ENCODE peak calls at places on chromosomes 16 and 17, in eight cellular contexts. J is omental fat pad; A is activated CD4-positive, alpha-beta T cell treated with anti-CD3 and anti-CD28 coated beads, Interleukin-2, amount 50 U/mL, for 1 hour; B is left ventricle myocardium superior; K is gastrocnemius medialis; C is KG1; L is cardiac fibroblast; M is activated T-cell treated with anti-CD3 and anti-CD28 coated beads for 24 hours. Y is an unnamed sample.

GRCh38 chr16:88384222-88385111 is 1.7 kb downstream of the ZNF469 start:
- DNase-seq in J (no peak), A (no peak), B (peak; percentile 16), K (no peak), C (no peak), L (no peak), M (no peak), Y (no peak)

GRCh38 chr17:44766409-44767038 is 7.7 kb downstream of the ADAM11 start:
- DNase-seq in J (no peak), A (no peak), B (no peak), K (no peak), C (no peak), L (no peak), M (no peak), Y (no peak)

GRCh38 chr17:31085563-31085962 is 9.2 kb upstream of the NF1 start:
- DNase-seq in J (no peak), A (no peak), B (no peak), K (no peak), C (no peak), L (peak; percentile 81), M (no peak), Y (no peak)

GRCh38 chr16:68972008-68972407 is 128.7 kb downstream of the TANGO6 start:
- DNase-seq in J (no peak), A (no peak), B (no peak), K (no peak), C (no peak), L (no peak), M (no peak), Y (no peak)

GRCh38 chr16:6016530-6017184 is 919.1 kb upstream of the EEF2KMT start:
- DNase-seq in J (no peak), A (no peak), B (no peak), K (no peak), C (no peak), L (no peak), M (no peak), Y (no peak)

GRCh38 chr17:56798916-56799315 is 34.8 kb downstream of the C17orf67 start:
- DNase-seq in J (no peak), A (no peak), B (no peak), K (no peak), C (no peak), L (peak; percentile 20), M (no peak), Y (no peak)

GRCh38 chr16:48641770-48642169 is 31.8 kb upstream of the N4BP1 start:
- DNase-seq in J (no peak), A (no peak), B (no peak), K (no peak), C (no peak), L (no peak), M (no peak), Y (no peak)

GRCh38 chr17:78779848-78780247 is 2.2 kb downstream of the CYTH1 start:
- DNase-seq in J (no peak), A (peak; percentile 59), B (no peak), K (no peak), C (no peak), L (no peak), M (peak; percentile 51), Y (peak; percentile 38)

GRCh38 chr16:48433116-48433848 is 48.1 kb upstream of the SIAH1 start:
- DNase-seq in J (no peak), A (no peak), B (no peak), K (no peak), C (no peak), L (no peak), M (no peak), Y (no peak)

GRCh38 chr16:641326-642188 is at the start of gene MCRIP2:
- DNase-seq in J (peak; percentile 52), A (peak; percentile 47), B (peak; percentile 96), K (peak; percentile 76), C (peak; percentile 42), L (peak; percentile 85), M (peak; percentile 69), Y (peak; percentile 78)

GRCh38 chr16:84738255-84739038 is 38.6 kb downstream of the USP10 start:
- DNase-seq in J (peak; percentile 85), A (peak; percentile 72), B (peak; percentile 77), K (peak; percentile 49), C (peak; percentile 66), L (peak; percentile 83), M (peak; percentile 62), Y (peak; percentile 55)

GRCh38 chr16:50673496-50674275 is 7.4 kb downstream of the SNX20 start:
- DNase-seq in J (no peak), A (no peak), B (no peak), K (no peak), C (no peak), L (no peak), M (no peak), Y (no peak)

GRCh38 chr17:76088041-76088867 is 9.3 kb downstream of the ZACN start:
- DNase-seq in J (no peak), A (no peak), B (no peak), K (no peak), C (no peak), L (no peak), M (no peak), Y (no peak)

GRCh38 chr17:28552201-28552999 is at the start of gene UNC119:
- DNase-seq in J (peak; percentile 38), A (peak; percentile 74), B (peak; percentile 91), K (peak; percentile 33), C (peak; percentile 40), L (peak; percentile 72), M (peak; percentile 71), Y (peak; percentile 67)

GRCh38 chr17:7146115-7146514 is 31.5 kb upstream of the ASGR2 start:
- DNase-seq in J (no peak), A (no peak), B (no peak), K (no peak), C (no peak), L (no peak), M (no peak), Y (no peak)

GRCh38 chr17:27888072-27888471 is 5.1 kb downstream of the LYRM9 start:
- DNase-seq in J (no peak), A (no peak), B (no peak), K (no peak), C (no peak), L (no peak), M (no peak), Y (no peak)

GRCh38 chr16:7313170-7313569 is 19.5 kb upstream of the RBFOX1 start:
- DNase-seq in J (no peak), A (no peak), B (no peak), K (no peak), C (no peak), L (no peak), M (no peak), Y (no peak)

GRCh38 chr16:2163211-2163881 is 7.8 kb downstream of the TRAF7 start:
- DNase-seq in J (no peak), A (no peak), B (no peak), K (no peak), C (no peak), L (no peak), M (no peak), Y (no peak)

GRCh38 chr17:82400830-82401229 is 17.3 kb upstream of the HEXD start:
- DNase-seq in J (no peak), A (peak; percentile 42), B (peak; percentile 63), K (no peak), C (peak; percentile 73), L (no peak), M (peak; percentile 43), Y (peak; percentile 43)

GRCh38 chr17:44898768-44899073 is 524 bp downstream of the EFTUD2 start:
- DNase-seq in J (no peak), A (no peak), B (no peak), K (no peak), C (peak; percentile 77), L (peak; percentile 40), M (no peak), Y (no peak)

GRCh38 chr16:87828071-87828971 is 41.0 kb downstream of the SLC7A5 start:
- DNase-seq in J (no peak), A (no peak), B (no peak), K (no peak), C (no peak), L (no peak), M (peak; percentile 26), Y (no peak)

GRCh38 chr17:40157972-40158371 is 17.6 kb downstream of the CASC3 start:
- DNase-seq in J (no peak), A (no peak), B (no peak), K (no peak), C (no peak), L (no peak), M (no peak), Y (no peak)

GRCh38 chr17:42436401-42436800 is 13.3 kb upstream of the CAVIN1 start:
- DNase-seq in J (no peak), A (no peak), B (no peak), K (no peak), C (no peak), L (peak; percentile 98), M (no peak), Y (no peak)

GRCh38 chr16:3470723-3471122 is 24.6 kb downstream of the C16orf90 start:
- DNase-seq in J (no peak), A (no peak), B (no peak), K (no peak), C (no peak), L (no peak), M (no peak), Y (no peak)

GRCh38 chr17:38415250-38416194 is 12.7 kb upstream of the ARHGAP23 start:
- DNase-seq in J (no peak), A (no peak), B (no peak), K (no peak), C (no peak), L (peak; percentile 56), M (no peak), Y (no peak)

GRCh38 chr16:74627506-74628220 is 20.7 kb upstream of the GLG1 start:
- DNase-seq in J (no peak), A (no peak), B (no peak), K (no peak), C (no peak), L (no peak), M (no peak), Y (no peak)

GRCh38 chr17:50721194-50722010 is 2.0 kb downstream of the LUC7L3 start:
- DNase-seq in J (no peak), A (no peak), B (no peak), K (no peak), C (no peak), L (no peak), M (no peak), Y (no peak)

GRCh38 chr16:84672276-84673202 is 24.2 kb downstream of the KLHL36 start:
- DNase-seq in J (peak; percentile 65), A (peak; percentile 85), B (peak; percentile 87), K (peak; percentile 40), C (peak; percentile 48), L (peak; percentile 73), M (peak; percentile 72), Y (peak; percentile 55)

GRCh38 chr17:74010903-74011302 is 192.6 kb upstream of the RPL38 start:
- DNase-seq in J (no peak), A (no peak), B (no peak), K (no peak), C (no peak), L (no peak), M (no peak), Y (no peak)

GRCh38 chr16:87945351-87946042 is 5.7 kb upstream of the BANP start:
- DNase-seq in J (no peak), A (no peak), B (peak; percentile 82), K (no peak), C (no peak), L (peak; percentile 77), M (no peak), Y (peak; percentile 49)

GRCh38 chr17:16040710-16041251 is 41.2 kb downstream of the TTC19 start:
- DNase-seq in J (no peak), A (no peak), B (no peak), K (no peak), C (no peak), L (peak; percentile 80), M (no peak), Y (no peak)

GRCh38 chr16:3965306-3965705 is 84.8 kb upstream of the CREBBP start:
- DNase-seq in J (no peak), A (no peak), B (no peak), K (no peak), C (no peak), L (no peak), M (no peak), Y (no peak)

GRCh38 chr16:83574388-83574787 is 233.4 kb upstream of the HSBP1 start:
- DNase-seq in J (no peak), A (no peak), B (no peak), K (no peak), C (no peak), L (peak; percentile 20), M (no peak), Y (no peak)

GRCh38 chr16:20178297-20178696 is 104.6 kb upstream of the GPR139 start:
- DNase-seq in J (no peak), A (no peak), B (no peak), K (no peak), C (no peak), L (no peak), M (no peak), Y (no peak)